ENCODE peak calls at places on chromosomes 2 and 18, in eight cellular contexts. C is AG08395; Y is NCI-H226; U is effector CD8-positive, alpha-beta T cell; R is lower lobe of right lung; H is effector CD4-positive, alpha-beta T cell; D is COR-L47; B is NK-92 treated with Interleukin-12 subunit alpha and Interleukin-12 subunit beta, amount 100 ng/mL, for 24 hours. M is an unnamed sample.

GRCh38 chr2:46669996-46670793 is 190.8 kb downstream of the TMEM247 start:
- DNase-seq in C (peak), Y (peak), U (no peak), R (no peak), H (no peak), D (no peak), B (no peak), M (no peak)

GRCh38 chr2:45697190-45697589 is 45.7 kb downstream of the PRKCE start:
- DNase-seq in C (no peak), Y (no peak), U (no peak), R (no peak), H (no peak), D (no peak), B (no peak), M (no peak)

GRCh38 chr2:74188696-74189095 is 9.7 kb upstream of the MTHFD2 start:
- DNase-seq in C (no peak), Y (no peak), U (no peak), R (no peak), H (no peak), D (no peak), B (no peak), M (no peak)

GRCh38 chr2:14285812-14286211 is 346.7 kb upstream of the LRATD1 start:
- DNase-seq in C (no peak), Y (no peak), U (no peak), R (no peak), H (no peak), D (no peak), B (no peak), M (no peak)

GRCh38 chr18:21456428-21457178 is 143.9 kb downstream of the ESCO1 start:
- DNase-seq in C (no peak), Y (no peak), U (no peak), R (no peak), H (no peak), D (no peak), B (no peak), M (no peak)

GRCh38 chr2:43685350-43685749 is 9.1 kb upstream of the C1GALT1C1L start:
- DNase-seq in C (no peak), Y (peak), U (no peak), R (no peak), H (no peak), D (no peak), B (no peak), M (peak)

GRCh38 chr18:60249388-60249787 is 123.2 kb downstream of the MC4R start:
- DNase-seq in C (no peak), Y (no peak), U (no peak), R (no peak), H (no peak), D (no peak), B (no peak), M (no peak)

GRCh38 chr2:124161542-124161941 is 136.5 kb downstream of the CNTNAP5 start:
- DNase-seq in C (no peak), Y (no peak), U (no peak), R (no peak), H (no peak), D (no peak), B (no peak), M (no peak)

GRCh38 chr2:239803764-239804111 is 221.4 kb downstream of the NDUFA10 start:
- DNase-seq in C (no peak), Y (no peak), U (no peak), R (no peak), H (no peak), D (no peak), B (no peak), M (no peak)

GRCh38 chr2:237060518-237061312 is 25.0 kb upstream of the COPS8 start:
- DNase-seq in C (peak), Y (no peak), U (no peak), R (no peak), H (peak), D (no peak), B (no peak), M (peak)

M was measured in OCI-M1.